ENCODE peak calls at places on chromosomes 16 and 17, in eight cellular contexts. U is OCI-LY7; N is activated naive CD4-positive, alpha-beta T cell treated with anti-CD3 and anti-CD28 coated beads, Interleukin-2, amount 50 U/mL, for 72 hours; K is AG08395; W is GM23248; E is cardiac muscle cell; F is HEK293T; B is lower lobe of right lung. I is an unnamed sample.

GRCh38 chr17:9291912-9292562 is 270.7 kb downstream of the NTN1 start:
- DNase-seq in U (peak; percentile 16), N (peak; percentile 48), K (peak; percentile 64), W (peak; percentile 49), E (peak; percentile 20), F (peak; percentile 63), B (no peak), I (no peak)

GRCh38 chr16:31874354-31875111 is 926 bp downstream of the ZNF267 start:
- DNase-seq in U (peak; percentile 67), N (peak; percentile 46), K (peak; percentile 28), W (peak; percentile 69), E (peak; percentile 51), F (peak; percentile 43), B (no peak), I (no peak)

GRCh38 chr16:87550510-87550961 is 51.8 kb upstream of the JPH3 start:
- DNase-seq in U (peak; percentile 41), N (peak; percentile 79), K (peak; percentile 57), W (peak; percentile 41), E (no peak), F (peak; percentile 75), B (peak; percentile 67), I (peak; percentile 75)

GRCh38 chr17:64679710-64680216 is 17.7 kb upstream of the SMURF2 start:
- DNase-seq in U (no peak), N (no peak), K (peak; percentile 89), W (peak; percentile 97), E (peak; percentile 89), F (no peak), B (no peak), I (no peak)

GRCh38 chr16:57186630-57187507 is 740 bp downstream of the RSPRY1 start:
- DNase-seq in U (peak; percentile 28), N (peak; percentile 26), K (peak; percentile 12), W (peak; percentile 74), E (peak; percentile 27), F (peak; percentile 17), B (no peak), I (no peak)

GRCh38 chr16:27639588-27640276 is 89.8 kb downstream of the KATNIP start:
- DNase-seq in U (peak; percentile 53), N (peak; percentile 26), K (peak; percentile 59), W (peak; percentile 65), E (peak; percentile 75), F (peak; percentile 65), B (no peak), I (no peak)

GRCh38 chr17:80782536-80783427 is 208.9 kb upstream of the CHMP6 start:
- DNase-seq in U (no peak), N (peak; percentile 33), K (peak; percentile 17), W (peak; percentile 62), E (no peak), F (no peak), B (no peak), I (no peak)

GRCh38 chr17:47918003-47918402 is 22.0 kb downstream of the SP2 start:
- DNase-seq in U (no peak), N (no peak), K (no peak), W (no peak), E (no peak), F (no peak), B (no peak), I (no peak)

GRCh38 chr16:13915033-13915635 is 4.8 kb upstream of the ERCC4 start:
- DNase-seq in U (no peak), N (no peak), K (no peak), W (no peak), E (no peak), F (no peak), B (no peak), I (no peak)

GRCh38 chr16:85699628-85700027 is 10.9 kb upstream of the GINS2 start:
- DNase-seq in U (no peak), N (no peak), K (peak; percentile 75), W (peak; percentile 82), E (peak; percentile 73), F (no peak), B (no peak), I (no peak)

GRCh38 chr16:51719376-51719775 is 568.3 kb upstream of the SALL1 start:
- DNase-seq in U (no peak), N (no peak), K (no peak), W (no peak), E (no peak), F (no peak), B (no peak), I (no peak)

GRCh38 chr17:8867361-8867981 is at the start of gene PIK3R6:
- DNase-seq in U (no peak), N (no peak), K (no peak), W (no peak), E (no peak), F (no peak), B (no peak), I (no peak)

GRCh38 chr16:88477631-88478030 is 24.6 kb downstream of the ZFPM1 start:
- DNase-seq in U (no peak), N (no peak), K (no peak), W (no peak), E (no peak), F (no peak), B (no peak), I (no peak)